ENCODE peak calls at places on chromosomes 7 and 10, in eight cellular contexts. V, K, M, U, I, X, N and A are unnamed samples.

GRCh38 chr7:28573059-28573553 is 160.8 kb downstream of the CREB5 start:
- DNase-seq in V (no peak), K (no peak), M (peak; percentile 79), U (no peak), I (no peak), X (no peak), N (no peak), A (no peak)

GRCh38 chr7:26369519-26370385 is 78.1 kb downstream of the SNX10 start:
- DNase-seq in V (peak; percentile 50), K (no peak), M (peak; percentile 84), U (peak; percentile 63), I (peak; percentile 43), X (peak; percentile 71), N (no peak), A (no peak)

GRCh38 chr7:39413866-39414668 is 152.1 kb upstream of the YAE1 start:
- DNase-seq in V (peak; percentile 67), K (peak; percentile 82), M (peak; percentile 26), U (peak; percentile 23), I (peak; percentile 49), X (peak; percentile 72), N (peak; percentile 36), A (peak; percentile 66)

GRCh38 chr7:8212638-8213037 is 49.3 kb downstream of the ICA1 start:
- DNase-seq in V (no peak), K (no peak), M (no peak), U (no peak), I (no peak), X (no peak), N (no peak), A (no peak)

GRCh38 chr10:110794808-110795207 is 76.9 kb upstream of the PDCD4 start:
- DNase-seq in V (peak; percentile 19), K (no peak), M (no peak), U (no peak), I (no peak), X (no peak), N (no peak), A (no peak)

GRCh38 chr10:27240891-27241639 is 468 bp upstream of the ACBD5 start:
- DNase-seq in V (peak; percentile 12), K (peak; percentile 45), M (peak; percentile 38), U (no peak), I (peak; percentile 46), X (peak; percentile 32), N (peak; percentile 38), A (no peak)

GRCh38 chr10:117662126-117662525 is 119.6 kb downstream of the EMX2 start:
- DNase-seq in V (no peak), K (no peak), M (no peak), U (no peak), I (no peak), X (no peak), N (no peak), A (no peak)

GRCh38 chr10:95517536-95518454 is 43.4 kb downstream of the SORBS1 start:
- DNase-seq in V (no peak), K (no peak), M (peak; percentile 82), U (peak; percentile 16), I (no peak), X (peak; percentile 76), N (no peak), A (no peak)

GRCh38 chr10:124651402-124651887 is 92.7 kb downstream of the FAM53B start:
- DNase-seq in V (no peak), K (no peak), M (no peak), U (no peak), I (no peak), X (no peak), N (no peak), A (no peak)

GRCh38 chr7:29106128-29106988 is 40.0 kb downstream of the CPVL start:
- DNase-seq in V (peak; percentile 50), K (peak; percentile 34), M (peak; percentile 66), U (no peak), I (peak; percentile 49), X (peak; percentile 82), N (no peak), A (no peak)

GRCh38 chr10:57992321-57993077 is 275.2 kb downstream of the IPMK start:
- DNase-seq in V (no peak), K (peak; percentile 11), M (no peak), U (peak; percentile 52), I (peak; percentile 12), X (peak; percentile 10), N (no peak), A (no peak)

GRCh38 chr7:112122144-112122543 is 84.1 kb downstream of the DOCK4 start:
- DNase-seq in V (no peak), K (no peak), M (no peak), U (no peak), I (no peak), X (no peak), N (no peak), A (no peak)
- TF ChIP-seq CTCF in V (no peak), K (no peak), M (no peak), U (no peak), I (no peak), X (no peak), N (no peak), A (no peak)

GRCh38 chr7:158495780-158496179 is 91.8 kb downstream of the PTPRN2 start:
- DNase-seq in V (peak; percentile 23), K (peak; percentile 59), M (no peak), U (peak; percentile 23), I (peak; percentile 68), X (peak; percentile 46), N (no peak), A (peak; percentile 49)

GRCh38 chr7:158494643-158495042 is 93.0 kb downstream of the PTPRN2 start:
- DNase-seq in V (no peak), K (no peak), M (no peak), U (no peak), I (no peak), X (no peak), N (no peak), A (no peak)

GRCh38 chr7:158494162-158494586 is 93.4 kb downstream of the PTPRN2 start:
- DNase-seq in V (no peak), K (peak; percentile 43), M (no peak), U (no peak), I (peak; percentile 33), X (no peak), N (no peak), A (no peak)

GRCh38 chr7:158497627-158498026 is 90.0 kb downstream of the PTPRN2 start:
- DNase-seq in V (no peak), K (no peak), M (no peak), U (no peak), I (no peak), X (no peak), N (no peak), A (no peak)

DNA sequence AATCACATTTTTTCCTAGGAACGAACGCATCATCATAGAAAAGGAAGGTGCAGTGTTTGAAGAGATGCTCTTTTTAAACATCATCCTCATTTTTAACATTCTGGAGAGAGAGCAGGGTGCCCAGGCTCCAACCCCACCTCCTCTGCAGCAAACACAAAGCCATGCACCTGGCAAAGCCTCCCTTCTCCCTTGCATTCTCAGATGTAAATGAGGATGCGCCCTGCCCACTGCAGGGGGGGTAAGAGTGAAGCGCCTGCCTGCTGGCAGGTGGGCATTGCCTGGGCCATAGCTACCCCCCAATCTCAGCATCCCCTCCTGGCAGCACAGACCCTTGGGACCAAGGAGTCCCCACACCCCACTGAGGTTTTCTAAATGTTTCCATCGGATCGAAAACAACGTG is 92.4 kb downstream of the PTPRN2 start:
- DNase-seq in V (no peak), K (no peak), M (no peak), U (no peak), I (no peak), X (no peak), N (no peak), A (no peak)
- TF ChIP-seq CTCF in V (no peak), K (no peak), M (no peak), U (no peak), I (no peak), X (no peak), N (no peak), A (no peak)

GRCh38 chr7:132520591-132520990 is 55.7 kb downstream of the PLXNA4 start:
- DNase-seq in V (no peak), K (no peak), M (no peak), U (no peak), I (no peak), X (no peak), N (no peak), A (no peak)

GRCh38 chr7:132518839-132519173 is 57.5 kb downstream of the PLXNA4 start:
- DNase-seq in V (no peak), K (no peak), M (no peak), U (no peak), I (no peak), X (no peak), N (no peak), A (no peak)

GRCh38 chr7:132516042-132516840 is 60.0 kb downstream of the PLXNA4 start:
- DNase-seq in V (no peak), K (no peak), M (peak; percentile 17), U (peak; percentile 6), I (peak; percentile 21), X (peak; percentile 20), N (no peak), A (no peak)

GRCh38 chr7:132519936-132520335 is 56.3 kb downstream of the PLXNA4 start:
- DNase-seq in V (no peak), K (no peak), M (no peak), U (no peak), I (no peak), X (no peak), N (no peak), A (no peak)

DNA sequence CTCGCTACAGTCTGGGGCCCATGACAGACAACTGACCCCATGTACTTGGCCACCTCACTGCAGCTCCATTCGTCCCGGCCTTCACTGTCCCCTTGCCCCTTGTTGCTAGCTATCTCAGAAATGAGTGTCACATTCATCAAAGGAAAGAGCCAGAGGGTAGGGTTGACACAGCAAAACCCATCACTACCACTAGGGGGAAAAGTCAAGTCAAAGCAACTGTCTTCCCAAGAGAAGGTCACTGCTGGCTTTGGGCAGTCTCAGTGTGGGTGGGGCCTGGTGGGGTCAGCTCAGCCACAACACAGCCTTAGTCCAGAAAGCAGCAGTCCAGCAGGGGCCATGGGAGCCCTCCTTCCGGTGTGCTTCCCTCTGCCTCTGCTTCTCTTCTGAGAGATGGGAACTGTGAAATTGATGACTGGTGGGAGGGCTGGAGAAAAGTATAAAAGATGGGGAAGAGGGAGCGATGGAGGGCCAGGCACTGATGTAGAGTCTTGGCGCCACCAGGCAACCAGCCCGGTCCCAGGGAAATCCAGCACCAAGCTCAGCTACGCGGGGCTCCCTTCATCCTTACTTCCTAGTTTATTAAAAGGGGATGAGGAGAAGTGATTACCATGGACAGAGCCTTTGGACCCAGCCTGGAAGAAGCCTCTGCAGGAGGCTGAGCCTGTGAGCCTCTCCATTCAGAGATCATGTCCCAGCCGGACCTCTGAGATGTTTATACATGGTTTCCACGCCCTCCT is 58.0 kb downstream of the PLXNA4 start:
- DNase-seq in V (peak; percentile 23), K (peak; percentile 52), M (peak; percentile 14), U (peak; percentile 4), I (peak; percentile 44), X (no peak), N (no peak), A (no peak)
- TF ChIP-seq CTCF in V (peak; percentile 58), K (peak; percentile 70), M (peak; percentile 45), U (no peak), I (peak; percentile 23), X (peak; percentile 20), N (no peak), A (peak; percentile 9)

GRCh38 chr10:126867567-126868365 is 37.5 kb upstream of the DOCK1 start:
- DNase-seq in V (no peak), K (no peak), M (no peak), U (no peak), I (no peak), X (no peak), N (no peak), A (no peak)
- TF ChIP-seq CTCF in V (no peak), K (no peak), M (no peak), U (no peak), I (no peak), X (no peak), N (no peak), A (no peak)